ENCODE peak calls at places on chromosomes 1 and 21, in five cellular contexts. Y is A549, G is HepG2, I is WTC11, B is K562. D is an unnamed sample.

GRCh38 chr1:155322571-155322952 is 1.9 kb downstream of the RUSC1 start:
- DNase-seq in Y (peak; percentile 41), G (no peak), I (peak; percentile 41), B (no peak), D (no peak)

GRCh38 chr1:59516881-59517280 is 220.0 kb downstream of the FGGY start:
- DNase-seq in Y (no peak), G (no peak), I (no peak), B (no peak), D (no peak)

GRCh38 chr1:67126111-67126746 is 8.5 kb downstream of the C1orf141 start:
- DNase-seq in Y (no peak), G (no peak), I (no peak), B (no peak), D (no peak)

GRCh38 chr1:8625480-8625879 is 192.0 kb downstream of the RERE start:
- DNase-seq in Y (no peak), G (no peak), I (no peak), B (no peak), D (no peak)

GRCh38 chr1:153430166-153430553 is 13.8 kb downstream of the S100A7A start:
- DNase-seq in Y (no peak), G (no peak), I (no peak), B (no peak), D (no peak)

GRCh38 chr1:173134029-173134428 is 73.1 kb downstream of the TNFSF4 start:
- DNase-seq in Y (no peak), G (no peak), I (no peak), B (no peak), D (no peak)

GRCh38 chr1:76881726-76882125 is 14.4 kb downstream of the ST6GALNAC5 start:
- DNase-seq in Y (no peak), G (no peak), I (no peak), B (no peak), D (no peak)

GRCh38 chr1:170853867-170854266 is 81.5 kb upstream of the MROH9 start:
- DNase-seq in Y (no peak), G (no peak), I (no peak), B (no peak), D (no peak)

GRCh38 chr1:93668121-93668520 is 13.5 kb downstream of the BCAR3 start:
- DNase-seq in Y (no peak), G (no peak), I (no peak), B (no peak), D (no peak)

GRCh38 chr1:24770891-24771290 is 25.6 kb downstream of the CLIC4 start:
- DNase-seq in Y (no peak), G (no peak), I (no peak), B (no peak), D (no peak)

GRCh38 chr1:160219062-160219929 is 14.1 kb downstream of the PEA15 start:
- DNase-seq in Y (peak; percentile 55), G (peak; percentile 45), I (peak; percentile 69), B (no peak), D (no peak)

GRCh38 chr1:118575060-118575459 is 390.0 kb upstream of the SPAG17 start:
- DNase-seq in Y (no peak), G (no peak), I (no peak), B (no peak), D (no peak)

GRCh38 chr1:173454966-173455524 is 22.1 kb upstream of the PRDX6 start:
- DNase-seq in Y (no peak), G (no peak), I (no peak), B (no peak), D (no peak)

GRCh38 chr1:68384321-68384813 is 65.4 kb downstream of the RPE65 start:
- DNase-seq in Y (peak; percentile 63), G (peak; percentile 11), I (no peak), B (no peak), D (no peak)

GRCh38 chr1:226568077-226568831 is 19.7 kb downstream of the STUM start:
- DNase-seq in Y (peak; percentile 35), G (peak; percentile 12), I (peak; percentile 46), B (no peak), D (no peak)

GRCh38 chr1:181647314-181648035 is 164.2 kb downstream of the CACNA1E start:
- DNase-seq in Y (no peak), G (no peak), I (no peak), B (no peak), D (no peak)

GRCh38 chr1:14983277-14983676 is 170.3 kb upstream of the TMEM51 start:
- DNase-seq in Y (no peak), G (no peak), I (peak; percentile 57), B (peak; percentile 49), D (no peak)

GRCh38 chr1:30991852-30992606 is 73.5 kb downstream of the PUM1 start:
- DNase-seq in Y (no peak), G (no peak), I (no peak), B (no peak), D (no peak)

GRCh38 chr1:68433386-68433785 is 16.4 kb downstream of the RPE65 start:
- DNase-seq in Y (no peak), G (no peak), I (no peak), B (no peak), D (no peak)

GRCh38 chr1:150548632-150549495 is at the start of gene ADAMTSL4:
- DNase-seq in Y (peak; percentile 80), G (no peak), I (peak; percentile 63), B (peak; percentile 94), D (no peak)

GRCh38 chr1:36609241-36610027 is 126.7 kb upstream of the CSF3R start:
- DNase-seq in Y (peak; percentile 75), G (peak; percentile 41), I (peak; percentile 86), B (peak; percentile 95), D (no peak)

GRCh38 chr1:54475357-54476230 is 69.4 kb upstream of the SSBP3 start:
- DNase-seq in Y (no peak), G (no peak), I (peak; percentile 70), B (no peak), D (no peak)

DNA sequence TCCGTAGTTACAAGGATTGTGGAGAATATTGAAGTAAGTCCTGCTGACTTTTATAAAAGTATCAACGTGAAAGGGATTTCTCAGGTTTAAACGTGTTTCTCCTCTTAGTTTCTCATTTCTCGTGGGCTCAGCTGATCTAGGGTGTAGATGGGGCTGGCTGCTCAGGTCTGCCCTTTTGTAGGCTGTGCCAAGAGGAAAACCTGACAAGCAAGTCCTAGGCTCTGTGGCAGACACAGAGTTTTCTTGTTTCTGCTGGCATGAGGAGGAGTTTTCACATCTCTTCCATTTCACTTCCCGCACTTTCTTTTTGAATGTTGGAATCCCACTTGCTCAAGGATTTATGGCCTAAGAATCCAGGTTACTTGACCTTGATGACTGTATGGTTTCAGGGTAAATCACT is 14.8 kb downstream of the VPS13D start:
- DNase-seq in Y (no peak), G (no peak), I (no peak), B (no peak), D (no peak)
- TF ChIP-seq ESRRA in Y (no peak), G (no peak), I (no peak), B (no peak), D (no peak)

DNA sequence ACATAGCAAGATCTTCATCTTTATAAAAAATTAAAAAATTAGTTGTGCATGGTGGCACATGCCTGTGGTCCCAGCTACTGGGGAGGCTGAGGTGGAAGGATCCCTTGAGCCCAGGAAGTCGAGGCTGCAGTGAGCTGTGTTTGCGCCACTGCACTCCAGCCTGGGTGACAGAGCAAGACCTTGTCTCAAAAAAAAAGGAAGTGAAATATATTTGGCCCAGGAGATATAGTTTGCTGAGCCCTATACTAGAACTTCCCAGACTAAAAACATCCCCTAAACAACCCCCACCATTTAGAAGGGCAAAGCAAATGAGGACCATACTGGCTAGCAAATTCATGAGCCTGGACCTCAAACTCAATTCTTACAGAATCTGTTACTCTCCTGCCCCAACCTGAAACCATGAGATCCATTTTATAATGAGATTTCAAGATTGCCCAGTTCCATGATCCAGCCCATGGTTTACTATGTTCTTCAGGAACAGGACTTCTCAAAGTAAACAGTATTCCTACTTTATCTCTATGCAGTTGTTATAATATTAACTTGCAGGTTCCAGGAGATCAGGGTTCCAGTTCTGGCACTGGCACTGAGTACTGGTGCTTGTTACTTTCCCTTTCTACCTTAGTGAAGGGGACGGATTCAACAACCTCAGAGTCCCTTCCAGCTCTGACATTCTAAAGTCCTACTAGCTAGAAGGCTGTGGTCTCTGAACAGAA is 48.9 kb upstream of the TADA1 start:
- DNase-seq in Y (no peak), G (no peak), I (no peak), B (no peak), D (peak; percentile 32)
- TF ChIP-seq ESRRA in Y (no peak), G (no peak), I (no peak), B (no peak), D (no peak)

GRCh38 chr1:28830814-28831213 is 18.8 kb downstream of the OPRD1 start:
- DNase-seq in Y (no peak), G (no peak), I (no peak), B (no peak), D (no peak)
- TF ChIP-seq ESRRA in Y (no peak), G (no peak), I (no peak), B (no peak), D (no peak)

DNA sequence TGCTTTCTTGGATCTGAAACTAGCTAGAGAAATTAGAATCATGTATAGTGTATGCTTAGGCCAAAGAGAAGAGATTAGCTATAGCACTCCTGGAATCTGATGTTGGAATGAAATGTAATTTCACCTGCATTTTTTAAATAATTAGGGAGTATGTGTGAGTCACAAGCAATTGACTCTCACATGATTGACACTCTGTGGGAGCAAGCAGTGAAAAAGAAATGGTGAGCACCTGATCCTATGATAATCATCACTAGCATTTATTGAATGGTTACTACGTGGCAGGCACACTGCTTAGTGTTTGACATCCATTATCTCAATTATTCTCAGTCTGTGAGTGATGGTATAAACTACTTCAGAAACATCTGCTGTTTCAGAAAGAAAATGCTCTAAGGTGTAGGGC is 176.6 kb downstream of the NRIP1 start:
- DNase-seq in Y (no peak), G (no peak), I (no peak), B (no peak), D (no peak)
- TF ChIP-seq ESRRA in Y (no peak), G (no peak), I (no peak), B (no peak), D (no peak)